ENCODE peak calls at places on chromosomes 3 and 15, in six cellular contexts. One of them, this sample, is unnamed.

GRCh38 chr3:194797555-194797954 is 111.9 kb downstream of the FAM43A start:
- DNase-seq in heart left ventricle: no peak
- DNase-seq in choroid plexus epithelial cell: no peak
- DNase-seq in astrocyte of the spinal cord: no peak
- DNase-seq in progenitor cell of endocrine pancreas: no peak
- DNase-seq in GM04503: no peak
- DNase-seq in this sample: no peak

GRCh38 chr3:24232784-24233183 is 261.9 kb downstream of the THRB start:
- DNase-seq in heart left ventricle: no peak
- DNase-seq in choroid plexus epithelial cell: no peak
- DNase-seq in astrocyte of the spinal cord: no peak
- DNase-seq in progenitor cell of endocrine pancreas: no peak
- DNase-seq in GM04503: no peak
- DNase-seq in this sample: no peak

GRCh38 chr3:132256984-132257383 is 60.2 kb upstream of the ACP3 start:
- DNase-seq in heart left ventricle: no peak
- DNase-seq in choroid plexus epithelial cell: peak; percentile 88
- DNase-seq in astrocyte of the spinal cord: peak; percentile 51
- DNase-seq in progenitor cell of endocrine pancreas: peak; percentile 12
- DNase-seq in GM04503: no peak
- DNase-seq in this sample: no peak

GRCh38 chr15:87345955-87346354 is 910.6 kb downstream of the NTRK3 start:
- DNase-seq in heart left ventricle: no peak
- DNase-seq in choroid plexus epithelial cell: no peak
- DNase-seq in astrocyte of the spinal cord: no peak
- DNase-seq in progenitor cell of endocrine pancreas: no peak
- DNase-seq in GM04503: no peak
- DNase-seq in this sample: no peak

GRCh38 chr3:154193174-154193573 is 72.0 kb downstream of the ARHGEF26 start:
- DNase-seq in heart left ventricle: no peak
- DNase-seq in choroid plexus epithelial cell: peak; percentile 59
- DNase-seq in astrocyte of the spinal cord: no peak
- DNase-seq in progenitor cell of endocrine pancreas: no peak
- DNase-seq in GM04503: no peak
- DNase-seq in this sample: no peak

GRCh38 chr15:40859206-40859851 is 14.7 kb downstream of the RHOV start:
- DNase-seq in heart left ventricle: peak; percentile 78
- DNase-seq in choroid plexus epithelial cell: peak; percentile 88
- DNase-seq in astrocyte of the spinal cord: peak; percentile 73
- DNase-seq in progenitor cell of endocrine pancreas: peak; percentile 69
- DNase-seq in GM04503: no peak
- DNase-seq in this sample: peak; percentile 52

GRCh38 chr3:97889814-97890213 is 68.0 kb downstream of the CRYBG3 start:
- DNase-seq in heart left ventricle: no peak
- DNase-seq in choroid plexus epithelial cell: no peak
- DNase-seq in astrocyte of the spinal cord: no peak
- DNase-seq in progenitor cell of endocrine pancreas: no peak
- DNase-seq in GM04503: no peak
- DNase-seq in this sample: no peak

GRCh38 chr3:86923071-86923476 is 67.9 kb downstream of the VGLL3 start:
- DNase-seq in heart left ventricle: no peak
- DNase-seq in choroid plexus epithelial cell: peak; percentile 92
- DNase-seq in astrocyte of the spinal cord: peak; percentile 49
- DNase-seq in progenitor cell of endocrine pancreas: no peak
- DNase-seq in GM04503: peak; percentile 61
- DNase-seq in this sample: no peak

GRCh38 chr15:66733976-66734375 is 31.9 kb downstream of the SMAD6 start:
- DNase-seq in heart left ventricle: no peak
- DNase-seq in choroid plexus epithelial cell: no peak
- DNase-seq in astrocyte of the spinal cord: no peak
- DNase-seq in progenitor cell of endocrine pancreas: no peak
- DNase-seq in GM04503: no peak
- DNase-seq in this sample: no peak

GRCh38 chr3:51393564-51393963 is 2.5 kb downstream of the RBM15B start:
- DNase-seq in heart left ventricle: no peak
- DNase-seq in choroid plexus epithelial cell: no peak
- DNase-seq in astrocyte of the spinal cord: no peak
- DNase-seq in progenitor cell of endocrine pancreas: no peak
- DNase-seq in GM04503: no peak
- DNase-seq in this sample: no peak

GRCh38 chr3:66381621-66382020 is 119.2 kb downstream of the LRIG1 start:
- DNase-seq in heart left ventricle: no peak
- DNase-seq in choroid plexus epithelial cell: peak; percentile 87
- DNase-seq in astrocyte of the spinal cord: peak; percentile 26
- DNase-seq in progenitor cell of endocrine pancreas: no peak
- DNase-seq in GM04503: no peak
- DNase-seq in this sample: no peak

GRCh38 chr3:43097681-43098080 is 8.2 kb downstream of the POMGNT2 start:
- DNase-seq in heart left ventricle: no peak
- DNase-seq in choroid plexus epithelial cell: no peak
- DNase-seq in astrocyte of the spinal cord: no peak
- DNase-seq in progenitor cell of endocrine pancreas: no peak
- DNase-seq in GM04503: no peak
- DNase-seq in this sample: no peak

GRCh38 chr3:195045481-195045880 is 225.5 kb downstream of the XXYLT1 start:
- DNase-seq in heart left ventricle: no peak
- DNase-seq in choroid plexus epithelial cell: no peak
- DNase-seq in astrocyte of the spinal cord: no peak
- DNase-seq in progenitor cell of endocrine pancreas: no peak
- DNase-seq in GM04503: no peak
- DNase-seq in this sample: no peak

GRCh38 chr3:176275538-176275937 is 921.7 kb downstream of the TBL1XR1 start:
- DNase-seq in heart left ventricle: no peak
- DNase-seq in choroid plexus epithelial cell: no peak
- DNase-seq in astrocyte of the spinal cord: no peak
- DNase-seq in progenitor cell of endocrine pancreas: no peak
- DNase-seq in GM04503: no peak
- DNase-seq in this sample: no peak

GRCh38 chr15:70853270-70853854 is 595 bp downstream of the LARP6 start:
- DNase-seq in heart left ventricle: peak; percentile 70
- DNase-seq in choroid plexus epithelial cell: peak; percentile 88
- DNase-seq in astrocyte of the spinal cord: peak; percentile 75
- DNase-seq in progenitor cell of endocrine pancreas: peak; percentile 39
- DNase-seq in GM04503: no peak
- DNase-seq in this sample: no peak

GRCh38 chr15:68638953-68639500 is 60.2 kb downstream of the CORO2B start:
- DNase-seq in heart left ventricle: no peak
- DNase-seq in choroid plexus epithelial cell: peak; percentile 60
- DNase-seq in astrocyte of the spinal cord: peak; percentile 67
- DNase-seq in progenitor cell of endocrine pancreas: no peak
- DNase-seq in GM04503: no peak
- DNase-seq in this sample: no peak

GRCh38 chr3:13023251-13024055 is 49.8 kb downstream of the IQSEC1 start:
- DNase-seq in heart left ventricle: peak; percentile 40
- DNase-seq in choroid plexus epithelial cell: peak; percentile 36
- DNase-seq in astrocyte of the spinal cord: no peak
- DNase-seq in progenitor cell of endocrine pancreas: no peak
- DNase-seq in GM04503: no peak
- DNase-seq in this sample: no peak

GRCh38 chr3:140365872-140366697 is 311.8 kb upstream of the TRIM42 start:
- DNase-seq in heart left ventricle: no peak
- DNase-seq in choroid plexus epithelial cell: no peak
- DNase-seq in astrocyte of the spinal cord: no peak
- DNase-seq in progenitor cell of endocrine pancreas: no peak
- DNase-seq in GM04503: no peak
- DNase-seq in this sample: no peak

GRCh38 chr3:46671541-46672348 is 21.7 kb downstream of the ALS2CL start:
- DNase-seq in heart left ventricle: peak; percentile 45
- DNase-seq in choroid plexus epithelial cell: no peak
- DNase-seq in astrocyte of the spinal cord: no peak
- DNase-seq in progenitor cell of endocrine pancreas: no peak
- DNase-seq in GM04503: no peak
- DNase-seq in this sample: no peak

GRCh38 chr3:65174713-65175112 is 486.9 kb upstream of the ADAMTS9 start:
- DNase-seq in heart left ventricle: no peak
- DNase-seq in choroid plexus epithelial cell: no peak
- DNase-seq in astrocyte of the spinal cord: no peak
- DNase-seq in progenitor cell of endocrine pancreas: no peak
- DNase-seq in GM04503: no peak
- DNase-seq in this sample: no peak

GRCh38 chr15:37093480-37094410 is 6.6 kb downstream of the MEIS2 start:
- DNase-seq in heart left ventricle: no peak
- DNase-seq in choroid plexus epithelial cell: peak; percentile 74
- DNase-seq in astrocyte of the spinal cord: peak; percentile 76
- DNase-seq in progenitor cell of endocrine pancreas: no peak
- DNase-seq in GM04503: no peak
- DNase-seq in this sample: no peak

GRCh38 chr3:56825579-56826438 is 24.1 kb upstream of the ARHGEF3 start:
- DNase-seq in heart left ventricle: no peak
- DNase-seq in choroid plexus epithelial cell: no peak
- DNase-seq in astrocyte of the spinal cord: no peak
- DNase-seq in progenitor cell of endocrine pancreas: no peak
- DNase-seq in GM04503: no peak
- DNase-seq in this sample: no peak

GRCh38 chr15:85831415-85832113 is 36.8 kb upstream of the KLHL25 start:
- DNase-seq in heart left ventricle: no peak
- DNase-seq in choroid plexus epithelial cell: peak; percentile 79
- DNase-seq in astrocyte of the spinal cord: peak; percentile 57
- DNase-seq in progenitor cell of endocrine pancreas: peak; percentile 38
- DNase-seq in GM04503: no peak
- DNase-seq in this sample: no peak

GRCh38 chr15:70533931-70534742 is 229.2 kb downstream of the UACA start:
- DNase-seq in heart left ventricle: no peak
- DNase-seq in choroid plexus epithelial cell: no peak
- DNase-seq in astrocyte of the spinal cord: no peak
- DNase-seq in progenitor cell of endocrine pancreas: no peak
- DNase-seq in GM04503: peak; percentile 18
- DNase-seq in this sample: no peak

GRCh38 chr3:13119471-13120220 is 46.4 kb upstream of the IQSEC1 start:
- DNase-seq in heart left ventricle: no peak
- DNase-seq in choroid plexus epithelial cell: no peak
- DNase-seq in astrocyte of the spinal cord: no peak
- DNase-seq in progenitor cell of endocrine pancreas: no peak
- DNase-seq in GM04503: no peak
- DNase-seq in this sample: no peak

GRCh38 chr3:131349946-131350347 is 31.6 kb upstream of the NUDT16 start:
- DNase-seq in heart left ventricle: no peak
- DNase-seq in choroid plexus epithelial cell: peak; percentile 83
- DNase-seq in astrocyte of the spinal cord: peak; percentile 66
- DNase-seq in progenitor cell of endocrine pancreas: no peak
- DNase-seq in GM04503: peak; percentile 47
- DNase-seq in this sample: no peak

GRCh38 chr15:93027413-93027812 is 61.6 kb downstream of the RGMA start:
- DNase-seq in heart left ventricle: peak; percentile 65
- DNase-seq in choroid plexus epithelial cell: no peak
- DNase-seq in astrocyte of the spinal cord: no peak
- DNase-seq in progenitor cell of endocrine pancreas: no peak
- DNase-seq in GM04503: no peak
- DNase-seq in this sample: no peak

This sample was measured in NCI-H1930.